ENCODE peak calls at places on chromosome 14, in seven cellular contexts. One of them, this sample, is unnamed.

GRCh38 chr14:79090781-79091180 is 920.6 kb downstream of the NRXN3 start:
- DNase-seq in psoas muscle: no peak
- DNase-seq in heart left ventricle: no peak
- DNase-seq in MCF 10A: no peak
- DNase-seq in cardiac fibroblast: no peak
- DNase-seq in GM23338: no peak
- DNase-seq in AG04450: no peak
- DNase-seq in this sample: no peak

GRCh38 chr14:32364941-32365340 is 35.8 kb downstream of the AKAP6 start:
- DNase-seq in psoas muscle: no peak
- DNase-seq in heart left ventricle: no peak
- DNase-seq in MCF 10A: no peak
- DNase-seq in cardiac fibroblast: no peak
- DNase-seq in GM23338: no peak
- DNase-seq in AG04450: no peak
- DNase-seq in this sample: no peak

GRCh38 chr14:68657300-68658028 is 135.4 kb downstream of the ZFP36L1 start:
- DNase-seq in psoas muscle: no peak
- DNase-seq in heart left ventricle: no peak
- DNase-seq in MCF 10A: no peak
- DNase-seq in cardiac fibroblast: no peak
- DNase-seq in GM23338: no peak
- DNase-seq in AG04450: no peak
- DNase-seq in this sample: no peak

GRCh38 chr14:78605065-78605762 is 435.0 kb downstream of the NRXN3 start:
- DNase-seq in psoas muscle: no peak
- DNase-seq in heart left ventricle: no peak
- DNase-seq in MCF 10A: no peak
- DNase-seq in cardiac fibroblast: no peak
- DNase-seq in GM23338: no peak
- DNase-seq in AG04450: no peak
- DNase-seq in this sample: no peak

GRCh38 chr14:79809849-79810612 is 401.3 kb downstream of the DIO2 start:
- DNase-seq in psoas muscle: no peak
- DNase-seq in heart left ventricle: no peak
- DNase-seq in MCF 10A: peak
- DNase-seq in cardiac fibroblast: peak
- DNase-seq in GM23338: peak
- DNase-seq in AG04450: no peak
- DNase-seq in this sample: no peak

GRCh38 chr14:65095633-65096205 is 6.6 kb downstream of the MAX start:
- DNase-seq in psoas muscle: peak
- DNase-seq in heart left ventricle: peak
- DNase-seq in MCF 10A: no peak
- DNase-seq in cardiac fibroblast: peak
- DNase-seq in GM23338: no peak
- DNase-seq in AG04450: peak
- DNase-seq in this sample: no peak

GRCh38 chr14:99389171-99389826 is 91.4 kb downstream of the SETD3 start:
- DNase-seq in psoas muscle: peak
- DNase-seq in heart left ventricle: peak
- DNase-seq in MCF 10A: peak
- DNase-seq in cardiac fibroblast: peak
- DNase-seq in GM23338: peak
- DNase-seq in AG04450: no peak
- DNase-seq in this sample: peak

GRCh38 chr14:31660728-31661127 is 99.5 kb downstream of the NUBPL start:
- DNase-seq in psoas muscle: no peak
- DNase-seq in heart left ventricle: no peak
- DNase-seq in MCF 10A: no peak
- DNase-seq in cardiac fibroblast: no peak
- DNase-seq in GM23338: no peak
- DNase-seq in AG04450: no peak
- DNase-seq in this sample: no peak

GRCh38 chr14:21038416-21039058 is 3.6 kb upstream of the RNASE7 start:
- DNase-seq in psoas muscle: no peak
- DNase-seq in heart left ventricle: no peak
- DNase-seq in MCF 10A: no peak
- DNase-seq in cardiac fibroblast: no peak
- DNase-seq in GM23338: no peak
- DNase-seq in AG04450: no peak
- DNase-seq in this sample: no peak

GRCh38 chr14:80364816-80365215 is 153.5 kb upstream of the DIO2 start:
- DNase-seq in psoas muscle: no peak
- DNase-seq in heart left ventricle: no peak
- DNase-seq in MCF 10A: no peak
- DNase-seq in cardiac fibroblast: no peak
- DNase-seq in GM23338: no peak
- DNase-seq in AG04450: no peak
- DNase-seq in this sample: no peak

GRCh38 chr14:99554184-99554583 is 49.8 kb downstream of the CCDC85C start:
- DNase-seq in psoas muscle: no peak
- DNase-seq in heart left ventricle: no peak
- DNase-seq in MCF 10A: no peak
- DNase-seq in cardiac fibroblast: no peak
- DNase-seq in GM23338: no peak
- DNase-seq in AG04450: no peak
- DNase-seq in this sample: no peak

GRCh38 chr14:74085828-74086227 is 1.1 kb downstream of the LIN52 start:
- DNase-seq in psoas muscle: no peak
- DNase-seq in heart left ventricle: no peak
- DNase-seq in MCF 10A: no peak
- DNase-seq in cardiac fibroblast: no peak
- DNase-seq in GM23338: no peak
- DNase-seq in AG04450: no peak
- DNase-seq in this sample: no peak

GRCh38 chr14:34604990-34605389 is 25.0 kb downstream of the SNX6 start:
- DNase-seq in psoas muscle: no peak
- DNase-seq in heart left ventricle: no peak
- DNase-seq in MCF 10A: peak
- DNase-seq in cardiac fibroblast: peak
- DNase-seq in GM23338: no peak
- DNase-seq in AG04450: no peak
- DNase-seq in this sample: no peak

GRCh38 chr14:52318057-52318456 is 3.9 kb downstream of the PTGER2 start:
- DNase-seq in psoas muscle: no peak
- DNase-seq in heart left ventricle: no peak
- DNase-seq in MCF 10A: no peak
- DNase-seq in cardiac fibroblast: no peak
- DNase-seq in GM23338: no peak
- DNase-seq in AG04450: no peak
- DNase-seq in this sample: no peak

GRCh38 chr14:96225745-96226151 is 21.1 kb downstream of the BDKRB2 start:
- DNase-seq in psoas muscle: peak
- DNase-seq in heart left ventricle: peak
- DNase-seq in MCF 10A: peak
- DNase-seq in cardiac fibroblast: no peak
- DNase-seq in GM23338: peak
- DNase-seq in AG04450: no peak
- DNase-seq in this sample: peak

GRCh38 chr14:34713681-34714319 is 593 bp downstream of the CFL2 start:
- DNase-seq in psoas muscle: peak
- DNase-seq in heart left ventricle: peak
- DNase-seq in MCF 10A: peak
- DNase-seq in cardiac fibroblast: peak
- DNase-seq in GM23338: peak
- DNase-seq in AG04450: no peak
- DNase-seq in this sample: no peak

GRCh38 chr14:104724981-104725771 is 1.1 kb downstream of the ADSS1 start:
- DNase-seq in psoas muscle: peak
- DNase-seq in heart left ventricle: peak
- DNase-seq in MCF 10A: no peak
- DNase-seq in cardiac fibroblast: peak
- DNase-seq in GM23338: peak
- DNase-seq in AG04450: no peak
- DNase-seq in this sample: no peak

GRCh38 chr14:104280085-104280901 is 141.9 kb downstream of the KIF26A start:
- DNase-seq in psoas muscle: no peak
- DNase-seq in heart left ventricle: no peak
- DNase-seq in MCF 10A: no peak
- DNase-seq in cardiac fibroblast: no peak
- DNase-seq in GM23338: no peak
- DNase-seq in AG04450: no peak
- DNase-seq in this sample: peak

GRCh38 chr14:77281852-77282251 is 10.8 kb upstream of the NGB start:
- DNase-seq in psoas muscle: no peak
- DNase-seq in heart left ventricle: no peak
- DNase-seq in MCF 10A: no peak
- DNase-seq in cardiac fibroblast: no peak
- DNase-seq in GM23338: no peak
- DNase-seq in AG04450: no peak
- DNase-seq in this sample: no peak

GRCh38 chr14:79137836-79138235 is 967.7 kb downstream of the NRXN3 start:
- DNase-seq in psoas muscle: no peak
- DNase-seq in heart left ventricle: no peak
- DNase-seq in MCF 10A: no peak
- DNase-seq in cardiac fibroblast: no peak
- DNase-seq in GM23338: no peak
- DNase-seq in AG04450: no peak
- DNase-seq in this sample: no peak

GRCh38 chr14:54023027-54023426 is 66.4 kb upstream of the BMP4 start:
- DNase-seq in psoas muscle: no peak
- DNase-seq in heart left ventricle: no peak
- DNase-seq in MCF 10A: no peak
- DNase-seq in cardiac fibroblast: no peak
- DNase-seq in GM23338: no peak
- DNase-seq in AG04450: no peak
- DNase-seq in this sample: no peak

GRCh38 chr14:85475113-85475512 is 54.8 kb upstream of the FLRT2 start:
- DNase-seq in psoas muscle: no peak
- DNase-seq in heart left ventricle: no peak
- DNase-seq in MCF 10A: no peak
- DNase-seq in cardiac fibroblast: peak
- DNase-seq in GM23338: no peak
- DNase-seq in AG04450: no peak
- DNase-seq in this sample: no peak

GRCh38 chr14:50099335-50099734 is 17.0 kb downstream of the VCPKMT start:
- DNase-seq in psoas muscle: no peak
- DNase-seq in heart left ventricle: no peak
- DNase-seq in MCF 10A: peak
- DNase-seq in cardiac fibroblast: no peak
- DNase-seq in GM23338: no peak
- DNase-seq in AG04450: no peak
- DNase-seq in this sample: no peak

GRCh38 chr14:95240859-95241813 is 78.6 kb downstream of the CLMN start:
- DNase-seq in psoas muscle: no peak
- DNase-seq in heart left ventricle: no peak
- DNase-seq in MCF 10A: no peak
- DNase-seq in cardiac fibroblast: no peak
- DNase-seq in GM23338: no peak
- DNase-seq in AG04450: no peak
- DNase-seq in this sample: no peak

GRCh38 chr14:92408186-92408585 is 85.2 kb downstream of the SLC24A4 start:
- DNase-seq in psoas muscle: no peak
- DNase-seq in heart left ventricle: no peak
- DNase-seq in MCF 10A: peak
- DNase-seq in cardiac fibroblast: peak
- DNase-seq in GM23338: no peak
- DNase-seq in AG04450: peak
- DNase-seq in this sample: no peak

GRCh38 chr14:102341566-102341965 is 21.1 kb downstream of the CINP start:
- DNase-seq in psoas muscle: no peak
- DNase-seq in heart left ventricle: no peak
- DNase-seq in MCF 10A: no peak
- DNase-seq in cardiac fibroblast: no peak
- DNase-seq in GM23338: no peak
- DNase-seq in AG04450: no peak
- DNase-seq in this sample: no peak

GRCh38 chr14:102342238-102342637 is 20.5 kb downstream of the CINP start:
- DNase-seq in psoas muscle: no peak
- DNase-seq in heart left ventricle: no peak
- DNase-seq in MCF 10A: no peak
- DNase-seq in cardiac fibroblast: no peak
- DNase-seq in GM23338: no peak
- DNase-seq in AG04450: no peak
- DNase-seq in this sample: no peak

GRCh38 chr14:102333795-102334415 is 14.4 kb downstream of the ZNF839 start:
- DNase-seq in psoas muscle: no peak
- DNase-seq in heart left ventricle: no peak
- DNase-seq in MCF 10A: no peak
- DNase-seq in cardiac fibroblast: no peak
- DNase-seq in GM23338: no peak
- DNase-seq in AG04450: no peak
- DNase-seq in this sample: no peak

GRCh38 chr14:102335163-102335562 is 15.6 kb downstream of the ZNF839 start:
- DNase-seq in psoas muscle: no peak
- DNase-seq in heart left ventricle: no peak
- DNase-seq in MCF 10A: no peak
- DNase-seq in cardiac fibroblast: no peak
- DNase-seq in GM23338: no peak
- DNase-seq in AG04450: no peak
- DNase-seq in this sample: no peak

GRCh38 chr14:102338724-102339123 is 19.2 kb downstream of the ZNF839 start:
- DNase-seq in psoas muscle: no peak
- DNase-seq in heart left ventricle: no peak
- DNase-seq in MCF 10A: no peak
- DNase-seq in cardiac fibroblast: no peak
- DNase-seq in GM23338: peak
- DNase-seq in AG04450: no peak
- DNase-seq in this sample: no peak
- TF ChIP-seq CTCF in psoas muscle: no peak
- TF ChIP-seq CTCF in heart left ventricle: no peak
- TF ChIP-seq CTCF in MCF 10A: no peak
- TF ChIP-seq CTCF in cardiac fibroblast: no peak
- TF ChIP-seq CTCF in GM23338: peak
- TF ChIP-seq CTCF in AG04450: no peak
- TF ChIP-seq CTCF in this sample: no peak

GRCh38 chr14:106681161-106681955 is 1155.0 kb downstream of the TMEM121 start:
- DNase-seq in psoas muscle: no peak
- DNase-seq in heart left ventricle: no peak
- DNase-seq in MCF 10A: peak
- DNase-seq in cardiac fibroblast: no peak
- DNase-seq in GM23338: no peak
- DNase-seq in AG04450: no peak
- DNase-seq in this sample: no peak
- TF ChIP-seq CTCF in psoas muscle: no peak
- TF ChIP-seq CTCF in heart left ventricle: no peak
- TF ChIP-seq CTCF in MCF 10A: peak
- TF ChIP-seq CTCF in cardiac fibroblast: no peak
- TF ChIP-seq CTCF in GM23338: no peak
- TF ChIP-seq CTCF in AG04450: no peak
- TF ChIP-seq CTCF in this sample: no peak

GRCh38 chr14:100827140-100827517 is 1.2 kb downstream of the MEG3 start:
- DNase-seq in psoas muscle: no peak
- DNase-seq in heart left ventricle: no peak
- DNase-seq in MCF 10A: no peak
- DNase-seq in cardiac fibroblast: peak
- DNase-seq in GM23338: no peak
- DNase-seq in AG04450: no peak
- DNase-seq in this sample: no peak
- TF ChIP-seq CTCF in psoas muscle: no peak
- TF ChIP-seq CTCF in heart left ventricle: peak
- TF ChIP-seq CTCF in MCF 10A: peak
- TF ChIP-seq CTCF in cardiac fibroblast: peak
- TF ChIP-seq CTCF in GM23338: peak
- TF ChIP-seq CTCF in AG04450: peak
- TF ChIP-seq CTCF in this sample: no peak

GRCh38 chr14:75222208-75222701 is 45.8 kb upstream of the TMED10 start:
- DNase-seq in psoas muscle: no peak
- DNase-seq in heart left ventricle: peak
- DNase-seq in MCF 10A: peak
- DNase-seq in cardiac fibroblast: peak
- DNase-seq in GM23338: peak
- DNase-seq in AG04450: peak
- DNase-seq in this sample: no peak
- TF ChIP-seq CTCF in psoas muscle: no peak
- TF ChIP-seq CTCF in heart left ventricle: no peak
- TF ChIP-seq CTCF in MCF 10A: no peak
- TF ChIP-seq CTCF in cardiac fibroblast: no peak
- TF ChIP-seq CTCF in GM23338: no peak
- TF ChIP-seq CTCF in AG04450: no peak
- TF ChIP-seq CTCF in this sample: no peak

This sample was measured in progenitor cell of endocrine pancreas.